ENCODE peak calls at places on chromosomes 4 and X, in eight cellular contexts. N is fibroblast of villous mesenchyme, F is Calu3, H is endothelial cell, E is neural progenitor cell, P is fibroblast of mammary gland, O is tibial artery, D is brain microvascular endothelial cell. C is an unnamed sample.

GRCh38 chr4:1192493-1193205 is 20.3 kb upstream of the SPON2 start:
- DNase-seq in P (no peak), F (no peak), D (no peak), E (peak), N (no peak), H (no peak), O (peak), C (no peak)

GRCh38 chr4:33091961-33092360 is 2371.8 kb downstream of the PCDH7 start:
- DNase-seq in E (no peak), F (no peak), P (peak), H (no peak), O (no peak), D (no peak), N (no peak), C (no peak)

GRCh38 chrX:155132110-155132509 is 60.8 kb downstream of the BRCC3 start:
- DNase-seq in F (no peak), E (no peak), H (no peak), D (no peak), P (no peak), N (no peak), O (no peak), C (no peak)

GRCh38 chrX:15299945-15300851 is 15.2 kb downstream of the ASB11 start:
- DNase-seq in O (no peak), D (no peak), F (no peak), H (no peak), P (peak), N (peak), E (peak), C (peak)

GRCh38 chr4:108546728-108547127 is 73.6 kb upstream of the RPL34 start:
- DNase-seq in F (no peak), N (no peak), E (no peak), O (no peak), H (no peak), P (no peak), D (no peak), C (no peak)

GRCh38 chr4:1222036-1222789 is 26.7 kb downstream of the CTBP1 start:
- DNase-seq in P (no peak), O (no peak), D (no peak), N (no peak), H (no peak), F (no peak), E (no peak), C (no peak)

GRCh38 chr4:185566972-185567749 is 31.9 kb upstream of the PDLIM3 start:
- DNase-seq in D (peak), P (peak), N (peak), E (no peak), H (no peak), O (peak), F (no peak), C (no peak)

GRCh38 chr4:5618051-5619010 is 90.0 kb downstream of the EVC2 start:
- DNase-seq in F (no peak), D (no peak), P (no peak), O (no peak), E (no peak), H (no peak), N (no peak), C (no peak)

GRCh38 chr4:109730294-109731051 is 603 bp upstream of the PLA2G12A start:
- DNase-seq in D (peak), O (peak), H (peak), P (peak), E (peak), F (peak), N (peak), C (no peak)

GRCh38 chr4:72744103-72744725 is 175.2 kb upstream of the ADAMTS3 start:
- DNase-seq in N (no peak), D (no peak), F (no peak), P (no peak), H (no peak), O (no peak), E (no peak), C (no peak)

GRCh38 chr4:20422398-20422797 is 170.7 kb downstream of the SLIT2 start:
- DNase-seq in D (peak), O (no peak), N (peak), P (peak), F (peak), H (peak), E (peak), C (peak)

GRCh38 chr4:63583561-63583960 is 825.7 kb downstream of the TECRL start:
- DNase-seq in O (no peak), E (no peak), H (no peak), P (no peak), N (no peak), D (no peak), F (no peak), C (no peak)
- TF ChIP-seq CTCF in O (no peak), E (no peak), H (no peak), P (no peak), N (no peak), D (no peak), F (no peak), C (no peak)

DNA sequence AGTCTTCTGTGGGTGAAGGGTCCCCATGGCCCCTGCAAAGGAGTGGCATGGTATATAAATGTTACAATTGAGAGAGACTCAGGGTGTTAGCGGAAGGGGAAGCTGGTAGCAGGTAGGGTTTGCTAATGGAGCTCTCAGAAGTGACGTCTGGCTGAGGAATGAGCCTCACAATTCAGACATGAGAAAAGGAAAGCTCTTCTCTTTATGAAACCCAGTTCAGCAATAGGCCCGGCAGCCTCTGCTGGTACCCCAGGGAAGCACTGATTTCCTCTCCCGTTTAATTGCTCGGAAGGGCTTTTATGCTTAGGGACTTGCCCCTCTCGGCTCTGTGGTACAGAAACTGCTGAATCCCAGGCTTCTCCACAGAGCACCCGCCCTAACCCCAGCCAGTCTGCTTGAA is 19.4 kb upstream of the AFAP1 start:
- DNase-seq in F (no peak), N (no peak), E (no peak), D (no peak), P (no peak), O (no peak), H (no peak), C (no peak)
- TF ChIP-seq CTCF in F (no peak), N (no peak), E (no peak), D (no peak), P (no peak), O (no peak), H (no peak), C (no peak)

GRCh38 chr4:37068580-37068979 is 176.0 kb upstream of the NWD2 start:
- DNase-seq in D (no peak), N (no peak), H (peak), P (no peak), E (peak), O (no peak), F (peak), C (no peak)
- TF ChIP-seq CTCF in D (no peak), N (no peak), H (peak), P (no peak), E (peak), O (no peak), F (no peak), C (peak)

GRCh38 chr4:86594559-86595425 is 677 bp downstream of the PTPN13 start:
- DNase-seq in N (peak), O (peak), E (peak), D (peak), P (peak), H (peak), F (peak), C (peak)

GRCh38 chr4:86592553-86593249 is 1.4 kb upstream of the PTPN13 start:
- DNase-seq in D (peak), P (no peak), N (no peak), F (no peak), E (peak), H (no peak), O (no peak), C (no peak)

GRCh38 chr4:86596802-86597201 is 2.7 kb downstream of the PTPN13 start:
- DNase-seq in F (no peak), N (peak), D (no peak), P (peak), O (no peak), E (no peak), H (no peak), C (no peak)

GRCh38 chr4:86595426-86595805 is 1.3 kb downstream of the PTPN13 start:
- DNase-seq in N (peak), E (peak), H (no peak), F (no peak), P (peak), D (peak), O (no peak), C (no peak)

DNA sequence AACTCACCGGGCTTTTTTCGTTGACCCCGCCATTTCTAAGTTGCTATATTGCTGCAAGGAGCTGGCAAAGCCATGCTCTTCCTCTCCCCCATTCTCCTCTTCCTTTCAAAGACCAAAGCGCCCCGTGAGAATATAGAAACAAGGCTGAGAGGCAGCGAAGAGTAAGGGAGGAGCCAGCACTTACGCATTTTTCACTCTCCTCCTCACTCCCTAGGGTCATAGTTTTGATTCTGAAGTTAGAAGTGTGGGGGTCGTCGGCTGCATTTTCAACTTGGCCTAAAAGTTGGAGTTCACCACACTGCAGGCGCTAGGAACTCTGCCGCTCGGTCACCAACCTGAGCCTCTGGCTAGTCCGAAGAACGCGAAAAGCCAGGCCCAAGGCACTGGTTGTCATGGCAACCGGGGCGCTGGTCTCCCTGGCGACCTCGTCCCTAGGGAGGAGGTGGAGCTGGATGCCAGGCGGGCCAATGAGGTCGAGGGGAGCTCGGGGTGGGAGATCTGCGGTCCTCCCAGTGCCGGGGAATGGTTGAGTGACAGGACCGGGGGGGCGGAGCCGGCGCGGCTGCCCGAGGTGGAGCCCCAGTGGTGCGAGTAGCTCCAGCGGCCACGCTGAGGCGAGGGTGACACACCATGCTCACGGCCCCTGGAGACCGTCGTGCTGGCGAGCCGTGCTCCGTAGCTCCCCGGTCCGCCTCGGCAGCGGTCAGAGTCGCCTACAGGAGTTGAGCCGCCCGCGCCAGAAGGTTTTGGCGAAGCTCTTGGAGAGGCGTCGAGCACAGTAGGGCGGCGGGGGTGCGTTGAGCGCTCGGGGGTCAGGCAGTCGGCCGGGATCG is at the start of gene PTPN13:
- DNase-seq in N (peak), H (peak), F (peak), E (peak), O (peak), D (peak), P (peak), C (peak)
- TF ChIP-seq CTCF in N (no peak), H (no peak), F (no peak), E (no peak), O (no peak), D (no peak), P (no peak), C (peak)

DNA sequence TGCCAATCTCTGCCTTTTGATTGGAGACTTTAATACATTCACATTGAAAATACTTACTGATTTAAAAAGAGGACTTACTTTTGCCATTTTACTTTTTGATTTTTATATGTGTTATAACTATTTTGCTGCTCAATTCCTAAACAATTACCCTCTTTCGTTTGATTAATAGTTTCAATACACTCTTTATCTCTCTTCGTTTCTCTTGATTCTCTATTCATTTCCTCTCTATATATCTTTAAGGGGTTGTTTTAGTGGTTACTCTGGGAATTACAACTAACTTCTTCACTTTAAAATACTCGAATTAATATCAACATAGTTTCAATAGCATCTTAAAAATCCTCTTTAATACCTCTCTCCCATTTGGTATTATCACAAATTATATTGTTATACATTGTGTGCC is 116.6 kb downstream of the PTCHD1 start:
- DNase-seq in N (no peak), E (no peak), O (no peak), P (no peak), D (no peak), H (no peak), F (no peak), C (no peak)
- TF ChIP-seq CTCF in N (no peak), E (peak), O (no peak), P (no peak), D (no peak), H (no peak), F (no peak), C (no peak)

GRCh38 chr4:42401171-42401570 is 3.9 kb downstream of the SHISA3 start:
- DNase-seq in H (no peak), O (no peak), F (no peak), P (no peak), D (no peak), E (peak), N (no peak), C (no peak)
- TF ChIP-seq CTCF in H (no peak), O (no peak), F (no peak), P (no peak), D (peak), E (peak), N (no peak), C (peak)

GRCh38 chr4:171847751-171848150 is 34.5 kb downstream of the GALNTL6 start:
- DNase-seq in E (no peak), D (peak), P (peak), H (no peak), N (no peak), F (no peak), O (no peak), C (no peak)

GRCh38 chr4:171851295-171851694 is 38.1 kb downstream of the GALNTL6 start:
- DNase-seq in H (no peak), P (no peak), F (no peak), O (no peak), N (no peak), D (no peak), E (no peak), C (no peak)

GRCh38 chr4:171846893-171847292 is 33.7 kb downstream of the GALNTL6 start:
- DNase-seq in H (no peak), P (no peak), N (no peak), E (no peak), D (no peak), F (no peak), O (no peak), C (no peak)

GRCh38 chr4:171849823-171850222 is 36.6 kb downstream of the GALNTL6 start:
- DNase-seq in N (no peak), F (no peak), E (no peak), P (no peak), O (no peak), D (no peak), H (no peak), C (no peak)

DNA sequence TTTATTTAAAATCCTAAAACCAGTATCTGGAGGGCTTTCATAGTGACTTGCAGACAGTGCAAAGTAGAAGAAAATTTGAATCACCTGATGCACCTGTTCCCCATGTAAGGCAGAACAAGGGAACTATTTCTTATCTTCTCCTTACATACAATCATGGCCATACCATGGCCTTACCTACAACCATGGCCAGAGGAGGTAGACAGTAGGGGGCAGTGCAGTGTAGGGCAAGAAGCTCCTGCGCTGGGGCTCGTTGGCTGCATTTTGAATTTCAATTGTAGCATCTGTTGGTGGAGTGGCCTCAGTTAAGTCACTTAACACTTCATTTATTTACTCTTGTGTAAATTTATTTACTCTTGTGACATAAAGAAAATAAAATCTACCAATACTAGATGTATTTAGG is 33.0 kb downstream of the GALNTL6 start:
- DNase-seq in D (peak), H (peak), F (peak), O (no peak), E (peak), P (peak), N (peak), C (peak)
- TF ChIP-seq CTCF in D (peak), H (peak), F (peak), O (no peak), E (peak), P (peak), N (peak), C (peak)

GRCh38 chrX:144214651-144215050 is 330.8 kb downstream of the UBE2NL start:
- DNase-seq in F (no peak), D (no peak), H (no peak), O (no peak), E (no peak), N (no peak), P (no peak), C (no peak)

DNA sequence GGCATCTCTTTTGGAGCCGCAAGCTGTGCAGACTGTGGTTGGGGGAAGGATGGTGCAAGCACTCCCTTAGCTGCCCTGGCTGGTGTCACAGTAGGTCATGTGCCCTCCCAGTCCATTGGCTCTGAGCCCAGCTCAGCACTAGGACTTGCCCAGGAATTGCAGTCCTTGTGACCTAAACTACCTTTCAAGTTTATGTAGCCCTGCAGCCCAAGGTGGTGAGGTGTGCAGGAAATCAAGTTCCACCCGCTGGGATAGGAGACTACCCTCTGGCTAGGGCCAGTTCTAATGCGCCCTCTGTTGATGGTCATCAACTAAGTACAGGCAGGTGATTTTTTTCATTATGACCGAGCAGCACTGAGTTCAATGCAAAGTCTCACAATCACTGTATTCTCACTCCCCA is 335.2 kb downstream of the UBE2NL start:
- DNase-seq in E (peak), D (no peak), N (no peak), O (no peak), F (no peak), H (no peak), P (no peak), C (no peak)
- TF ChIP-seq CTCF in E (peak), D (no peak), N (no peak), O (no peak), F (no peak), H (no peak), P (no peak), C (no peak)

GRCh38 chr4:182265881-182266280 is 22.7 kb downstream of the TENM3 start:
- DNase-seq in P (no peak), H (no peak), O (no peak), N (no peak), F (peak), D (no peak), E (no peak), C (no peak)
- TF ChIP-seq CTCF in P (no peak), H (no peak), O (no peak), N (no peak), F (no peak), D (peak), E (no peak), C (no peak)